ENCODE peak calls at places on chromosomes 12 and 14, in four cellular contexts. P is stimulated activated CD4-positive, alpha-beta T cell treated with anti-CD3 and anti-CD28 coated beads, Interleukin-2, amount 100 ng/mL, for 48 hours; G is activated T-helper 1 cell treated with anti-CD3 and anti-CD28 coated beads, Interleukin-2, amount 50 U/mL, for 16 hours; U is mesothelial cell of epicardium. E is an unnamed sample.

GRCh38 chr14:23285530-23286019 is 357 bp downstream of the HOMEZ start:
- DNase-seq in G (no peak), P (no peak), U (no peak), E (no peak)

GRCh38 chr14:68548194-68549056 is 244.4 kb downstream of the ZFP36L1 start:
- DNase-seq in P (no peak), G (no peak), U (peak; percentile 77), E (no peak)

GRCh38 chr12:103933237-103933636 is 3.0 kb downstream of the HSP90B1 start:
- DNase-seq in G (no peak), P (no peak), U (no peak), E (no peak)

GRCh38 chr14:73726025-73726961 is 12.1 kb upstream of the PNMA1 start:
- DNase-seq in P (no peak), U (no peak), G (no peak), E (no peak)

GRCh38 chr12:102824218-102824835 is 92.7 kb downstream of the PAH start:
- DNase-seq in P (no peak), G (no peak), U (peak; percentile 60), E (no peak)

GRCh38 chr14:89641495-89642162 is 224.6 kb upstream of the FOXN3 start:
- DNase-seq in G (no peak), U (no peak), P (no peak), E (no peak)

GRCh38 chr12:68932123-68932700 is 759 bp downstream of the CPM start:
- DNase-seq in P (no peak), U (no peak), G (no peak), E (no peak)

GRCh38 chr12:120687570-120688289 is 781 bp downstream of the MLEC start:
- DNase-seq in U (no peak), G (peak; percentile 8), P (no peak), E (no peak)

GRCh38 chr12:16524378-16524777 is 81.6 kb downstream of the LMO3 start:
- DNase-seq in G (no peak), U (no peak), P (no peak), E (no peak)

GRCh38 chr12:51591020-51591901 is at the start of gene SCN8A:
- DNase-seq in G (peak; percentile 28), U (peak; percentile 48), P (peak; percentile 49), E (no peak)

GRCh38 chr12:52041032-52041431 is 10.2 kb upstream of the NR4A1 start:
- DNase-seq in P (no peak), G (no peak), U (no peak), E (no peak)

GRCh38 chr12:27818421-27818918 is 38.4 kb upstream of the MANSC4 start:
- DNase-seq in P (no peak), G (no peak), U (no peak), E (no peak)

GRCh38 chr12:54935235-54935951 is 49.2 kb downstream of the TESPA1 start:
- DNase-seq in G (peak; percentile 12), P (no peak), U (no peak), E (peak; percentile 64)

GRCh38 chr14:70886421-70887206 is 20.6 kb upstream of the PCNX1 start:
- DNase-seq in P (peak; percentile 43), G (no peak), U (no peak), E (no peak)

GRCh38 chr12:105292705-105293104 is 37.8 kb upstream of the C12orf75 start:
- DNase-seq in P (no peak), G (no peak), U (no peak), E (no peak)

GRCh38 chr14:88322505-88323085 is 474 bp downstream of the KCNK10 start:
- DNase-seq in P (no peak), U (no peak), G (no peak), E (no peak)

GRCh38 chr12:9787340-9787737 is 26.6 kb upstream of the CD69 start:
- DNase-seq in U (no peak), G (no peak), P (no peak), E (no peak)

GRCh38 chr12:96500686-96501085 is 11.3 kb downstream of the CFAP54 start:
- DNase-seq in G (no peak), P (no peak), U (no peak), E (no peak)

GRCh38 chr14:61408498-61408897 is 87.1 kb downstream of the PRKCH start:
- DNase-seq in G (no peak), P (no peak), U (no peak), E (no peak)

GRCh38 chr12:47078733-47079364 is 572 bp upstream of the PCED1B start:
- DNase-seq in U (no peak), P (peak; percentile 21), G (no peak), E (no peak)

GRCh38 chr12:52274521-52274920 is at the start of gene KRT86:
- DNase-seq in P (no peak), U (no peak), G (no peak), E (no peak)

GRCh38 chr12:118436002-118436724 is 59.8 kb downstream of the SUDS3 start:
- DNase-seq in G (no peak), U (no peak), P (no peak), E (no peak)

GRCh38 chr14:58298880-58299664 is 717 bp downstream of the ARID4A start:
- DNase-seq in U (no peak), G (peak; percentile 24), P (peak; percentile 17), E (no peak)

GRCh38 chr14:95406756-95407155 is 87.0 kb upstream of the CLMN start:
- DNase-seq in U (no peak), G (no peak), P (no peak), E (no peak)

GRCh38 chr12:53200458-53201169 is 6.4 kb downstream of the ITGB7 start:
- DNase-seq in U (no peak), P (no peak), G (no peak), E (no peak)

GRCh38 chr12:7156259-7157197 is 26.4 kb downstream of the CLSTN3 start:
- DNase-seq in P (no peak), U (no peak), G (no peak), E (no peak)

GRCh38 chr12:3336606-3337311 is 154.2 kb upstream of the PRMT8 start:
- DNase-seq in G (no peak), U (no peak), P (no peak), E (no peak)

GRCh38 chr12:91355150-91356006 is 172.8 kb upstream of the DCN start:
- DNase-seq in U (peak; percentile 26), G (no peak), P (peak; percentile 25), E (peak; percentile 50)

GRCh38 chr12:69101505-69101904 is 137.9 kb upstream of the CPSF6 start:
- DNase-seq in P (no peak), U (no peak), G (no peak), E (no peak)

GRCh38 chr14:40221428-40221827 is 789.2 kb upstream of the FBXO33 start:
- DNase-seq in G (no peak), P (no peak), U (no peak), E (no peak)

E was measured in Panc1.